ENCODE peak calls at places on chromosome 10, in seven cellular contexts. One of them, this sample, is unnamed.

GRCh38 chr10:20040012-20040411 is 223.8 kb downstream of the PLXDC2 start:
- DNase-seq in AG10803: no peak
- DNase-seq in GM12864: no peak
- DNase-seq in AG04450: no peak
- DNase-seq in coronary artery: no peak
- DNase-seq in lower leg skin: no peak
- DNase-seq in PC-3: no peak
- DNase-seq in this sample: no peak

GRCh38 chr10:43407148-43407575 is 1.8 kb downstream of the HNRNPF start:
- DNase-seq in AG10803: peak
- DNase-seq in GM12864: no peak
- DNase-seq in AG04450: no peak
- DNase-seq in coronary artery: no peak
- DNase-seq in lower leg skin: peak
- DNase-seq in PC-3: peak
- DNase-seq in this sample: peak

GRCh38 chr10:83274088-83274487 is 865.2 kb upstream of the GHITM start:
- DNase-seq in AG10803: peak
- DNase-seq in GM12864: no peak
- DNase-seq in AG04450: no peak
- DNase-seq in coronary artery: no peak
- DNase-seq in lower leg skin: no peak
- DNase-seq in PC-3: no peak
- DNase-seq in this sample: no peak

GRCh38 chr10:34169677-34170076 is 645.4 kb downstream of the PARD3 start:
- DNase-seq in AG10803: no peak
- DNase-seq in GM12864: no peak
- DNase-seq in AG04450: no peak
- DNase-seq in coronary artery: no peak
- DNase-seq in lower leg skin: no peak
- DNase-seq in PC-3: no peak
- DNase-seq in this sample: no peak

GRCh38 chr10:110214380-110214826 is 7.0 kb downstream of the MXI1 start:
- DNase-seq in AG10803: no peak
- DNase-seq in GM12864: no peak
- DNase-seq in AG04450: peak
- DNase-seq in coronary artery: no peak
- DNase-seq in lower leg skin: no peak
- DNase-seq in PC-3: no peak
- DNase-seq in this sample: no peak

GRCh38 chr10:116608683-116609594 is 11.8 kb upstream of the PNLIPRP2 start:
- DNase-seq in AG10803: no peak
- DNase-seq in GM12864: no peak
- DNase-seq in AG04450: no peak
- DNase-seq in coronary artery: no peak
- DNase-seq in lower leg skin: peak
- DNase-seq in PC-3: no peak
- DNase-seq in this sample: no peak

GRCh38 chr10:25047902-25048301 is 31.5 kb downstream of the THNSL1 start:
- DNase-seq in AG10803: peak
- DNase-seq in GM12864: no peak
- DNase-seq in AG04450: no peak
- DNase-seq in coronary artery: no peak
- DNase-seq in lower leg skin: no peak
- DNase-seq in PC-3: peak
- DNase-seq in this sample: peak

GRCh38 chr10:122281751-122282150 is 10.7 kb downstream of the BTBD16 start:
- DNase-seq in AG10803: no peak
- DNase-seq in GM12864: no peak
- DNase-seq in AG04450: no peak
- DNase-seq in coronary artery: no peak
- DNase-seq in lower leg skin: peak
- DNase-seq in PC-3: no peak
- DNase-seq in this sample: no peak

GRCh38 chr10:111234903-111235302 is 158.1 kb downstream of the ADRA2A start:
- DNase-seq in AG10803: no peak
- DNase-seq in GM12864: no peak
- DNase-seq in AG04450: no peak
- DNase-seq in coronary artery: no peak
- DNase-seq in lower leg skin: no peak
- DNase-seq in PC-3: no peak
- DNase-seq in this sample: no peak

GRCh38 chr10:43273543-43273942 is 6.7 kb upstream of the RASGEF1A start:
- DNase-seq in AG10803: no peak
- DNase-seq in GM12864: no peak
- DNase-seq in AG04450: no peak
- DNase-seq in coronary artery: peak
- DNase-seq in lower leg skin: peak
- DNase-seq in PC-3: no peak
- DNase-seq in this sample: no peak

GRCh38 chr10:99346247-99346646 is 17.1 kb downstream of the CNNM1 start:
- DNase-seq in AG10803: peak
- DNase-seq in GM12864: no peak
- DNase-seq in AG04450: peak
- DNase-seq in coronary artery: no peak
- DNase-seq in lower leg skin: no peak
- DNase-seq in PC-3: peak
- DNase-seq in this sample: no peak

GRCh38 chr10:68125770-68126169 is 16.5 kb downstream of the MYPN start:
- DNase-seq in AG10803: no peak
- DNase-seq in GM12864: no peak
- DNase-seq in AG04450: no peak
- DNase-seq in coronary artery: no peak
- DNase-seq in lower leg skin: no peak
- DNase-seq in PC-3: peak
- DNase-seq in this sample: no peak

GRCh38 chr10:52864459-52865106 is 92.0 kb upstream of the MBL2 start:
- DNase-seq in AG10803: peak
- DNase-seq in GM12864: no peak
- DNase-seq in AG04450: peak
- DNase-seq in coronary artery: no peak
- DNase-seq in lower leg skin: no peak
- DNase-seq in PC-3: peak
- DNase-seq in this sample: peak

GRCh38 chr10:63281967-63282366 is 148.8 kb downstream of the NRBF2 start:
- DNase-seq in AG10803: peak
- DNase-seq in GM12864: no peak
- DNase-seq in AG04450: no peak
- DNase-seq in coronary artery: no peak
- DNase-seq in lower leg skin: no peak
- DNase-seq in PC-3: no peak
- DNase-seq in this sample: no peak

GRCh38 chr10:133248334-133248715 is 10.7 kb downstream of the VENTX start:
- DNase-seq in AG10803: no peak
- DNase-seq in GM12864: no peak
- DNase-seq in AG04450: no peak
- DNase-seq in coronary artery: no peak
- DNase-seq in lower leg skin: no peak
- DNase-seq in PC-3: no peak
- DNase-seq in this sample: no peak

GRCh38 chr10:16408379-16408778 is 28.4 kb upstream of the PTER start:
- DNase-seq in AG10803: no peak
- DNase-seq in GM12864: no peak
- DNase-seq in AG04450: no peak
- DNase-seq in coronary artery: no peak
- DNase-seq in lower leg skin: no peak
- DNase-seq in PC-3: no peak
- DNase-seq in this sample: no peak

GRCh38 chr10:44333511-44333910 is 51.4 kb downstream of the CXCL12 start:
- DNase-seq in AG10803: no peak
- DNase-seq in GM12864: no peak
- DNase-seq in AG04450: no peak
- DNase-seq in coronary artery: peak
- DNase-seq in lower leg skin: peak
- DNase-seq in PC-3: no peak
- DNase-seq in this sample: no peak

GRCh38 chr10:30784521-30784895 is 155.0 kb upstream of the LYZL2 start:
- DNase-seq in AG10803: peak
- DNase-seq in GM12864: no peak
- DNase-seq in AG04450: no peak
- DNase-seq in coronary artery: no peak
- DNase-seq in lower leg skin: no peak
- DNase-seq in PC-3: no peak
- DNase-seq in this sample: no peak

GRCh38 chr10:101669181-101669580 is 25.8 kb downstream of the FBXW4 start:
- DNase-seq in AG10803: no peak
- DNase-seq in GM12864: no peak
- DNase-seq in AG04450: no peak
- DNase-seq in coronary artery: no peak
- DNase-seq in lower leg skin: no peak
- DNase-seq in PC-3: no peak
- DNase-seq in this sample: no peak

GRCh38 chr10:71999360-72000072 is 35.3 kb downstream of the CHST3 start:
- DNase-seq in AG10803: peak
- DNase-seq in GM12864: no peak
- DNase-seq in AG04450: no peak
- DNase-seq in coronary artery: peak
- DNase-seq in lower leg skin: peak
- DNase-seq in PC-3: no peak
- DNase-seq in this sample: peak

GRCh38 chr10:73117976-73118743 is 7.9 kb downstream of the NUDT13 start:
- DNase-seq in AG10803: no peak
- DNase-seq in GM12864: peak
- DNase-seq in AG04450: no peak
- DNase-seq in coronary artery: no peak
- DNase-seq in lower leg skin: no peak
- DNase-seq in PC-3: peak
- DNase-seq in this sample: peak

GRCh38 chr10:131758942-131759315 is 141.9 kb upstream of the PPP2R2D start:
- DNase-seq in AG10803: no peak
- DNase-seq in GM12864: no peak
- DNase-seq in AG04450: no peak
- DNase-seq in coronary artery: no peak
- DNase-seq in lower leg skin: no peak
- DNase-seq in PC-3: no peak
- DNase-seq in this sample: no peak

GRCh38 chr10:113627836-113628235 is 36.0 kb downstream of the NRAP start:
- DNase-seq in AG10803: no peak
- DNase-seq in GM12864: no peak
- DNase-seq in AG04450: no peak
- DNase-seq in coronary artery: no peak
- DNase-seq in lower leg skin: no peak
- DNase-seq in PC-3: no peak
- DNase-seq in this sample: no peak
- H3K4me3 ChIP-seq in AG10803: no peak
- H3K4me3 ChIP-seq in GM12864: no peak
- H3K4me3 ChIP-seq in AG04450: no peak
- H3K4me3 ChIP-seq in coronary artery: no peak
- H3K4me3 ChIP-seq in lower leg skin: no peak
- H3K4me3 ChIP-seq in PC-3: no peak
- H3K4me3 ChIP-seq in this sample: no peak

GRCh38 chr10:90125966-90126600 is 424.7 kb downstream of the KIF20B start:
- DNase-seq in AG10803: no peak
- DNase-seq in GM12864: no peak
- DNase-seq in AG04450: no peak
- DNase-seq in coronary artery: no peak
- DNase-seq in lower leg skin: no peak
- DNase-seq in PC-3: no peak
- DNase-seq in this sample: peak
- TF ChIP-seq CTCF in AG10803: no peak
- TF ChIP-seq CTCF in GM12864: no peak
- TF ChIP-seq CTCF in AG04450: no peak
- TF ChIP-seq CTCF in coronary artery: no peak
- TF ChIP-seq CTCF in lower leg skin: no peak
- TF ChIP-seq CTCF in PC-3: no peak
- TF ChIP-seq CTCF in this sample: no peak

GRCh38 chr10:5947471-5948207 is 29.7 kb downstream of the IL15RA start:
- DNase-seq in AG10803: no peak
- DNase-seq in GM12864: no peak
- DNase-seq in AG04450: no peak
- DNase-seq in coronary artery: no peak
- DNase-seq in lower leg skin: no peak
- DNase-seq in PC-3: no peak
- DNase-seq in this sample: no peak

GRCh38 chr10:5944389-5945202 is 32.7 kb downstream of the IL15RA start:
- DNase-seq in AG10803: peak
- DNase-seq in GM12864: no peak
- DNase-seq in AG04450: peak
- DNase-seq in coronary artery: peak
- DNase-seq in lower leg skin: peak
- DNase-seq in PC-3: peak
- DNase-seq in this sample: peak

GRCh38 chr10:5946786-5947185 is 30.6 kb downstream of the IL15RA start:
- DNase-seq in AG10803: no peak
- DNase-seq in GM12864: no peak
- DNase-seq in AG04450: no peak
- DNase-seq in coronary artery: no peak
- DNase-seq in lower leg skin: no peak
- DNase-seq in PC-3: no peak
- DNase-seq in this sample: no peak

GRCh38 chr10:5945203-5945534 is 32.2 kb downstream of the IL15RA start:
- DNase-seq in AG10803: no peak
- DNase-seq in GM12864: no peak
- DNase-seq in AG04450: no peak
- DNase-seq in coronary artery: no peak
- DNase-seq in lower leg skin: no peak
- DNase-seq in PC-3: no peak
- DNase-seq in this sample: no peak

DNA sequence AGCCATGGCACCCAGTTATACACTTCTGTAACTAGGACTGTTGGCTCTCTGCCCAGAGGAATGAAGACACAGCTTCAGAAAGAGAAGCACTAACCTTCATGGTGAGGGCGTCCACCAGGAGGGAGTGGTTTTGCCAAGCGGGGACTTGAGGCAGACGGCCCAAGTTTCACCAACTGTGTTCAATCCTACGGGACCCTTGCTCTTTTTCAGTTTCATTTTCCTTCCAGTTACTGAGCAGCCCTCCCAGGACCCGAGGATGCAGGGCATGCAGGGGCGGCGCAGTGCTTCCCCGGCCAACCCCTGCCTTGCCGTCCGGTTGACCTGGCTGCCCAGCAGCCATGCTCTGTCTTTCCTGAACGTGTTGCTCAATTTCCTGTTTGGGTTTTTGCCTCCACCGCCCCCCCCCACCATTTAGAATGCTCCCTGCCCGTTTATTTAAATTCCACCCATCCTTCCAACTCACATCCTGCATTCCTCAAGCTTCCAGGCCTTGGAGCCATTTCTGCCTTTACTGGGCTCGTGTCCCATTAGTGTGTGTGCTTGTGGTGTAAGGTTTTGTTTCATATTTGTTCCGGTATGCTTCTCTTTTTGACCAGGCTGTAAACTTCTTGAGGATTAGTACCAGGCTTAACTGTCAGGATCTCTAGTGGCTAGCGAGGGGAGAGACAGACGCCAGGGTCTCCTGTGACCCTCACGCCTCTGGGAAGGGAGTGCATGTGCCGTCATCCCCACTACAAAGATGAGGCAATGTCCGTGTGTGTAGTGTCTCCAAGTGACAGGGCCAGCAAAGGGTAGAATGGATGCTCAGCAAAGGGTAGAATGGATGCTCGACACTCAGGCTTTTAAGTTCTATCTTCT is 31.6 kb downstream of the IL15RA start:
- DNase-seq in AG10803: peak
- DNase-seq in GM12864: no peak
- DNase-seq in AG04450: peak
- DNase-seq in coronary artery: peak
- DNase-seq in lower leg skin: peak
- DNase-seq in PC-3: peak
- DNase-seq in this sample: peak
- H3K4me3 ChIP-seq in AG10803: peak
- H3K4me3 ChIP-seq in GM12864: no peak
- H3K4me3 ChIP-seq in AG04450: no peak
- H3K4me3 ChIP-seq in coronary artery: peak
- H3K4me3 ChIP-seq in lower leg skin: no peak
- H3K4me3 ChIP-seq in PC-3: no peak
- H3K4me3 ChIP-seq in this sample: no peak

GRCh38 chr10:79185796-79186374 is 117.1 kb downstream of the ZMIZ1 start:
- DNase-seq in AG10803: no peak
- DNase-seq in GM12864: no peak
- DNase-seq in AG04450: no peak
- DNase-seq in coronary artery: no peak
- DNase-seq in lower leg skin: no peak
- DNase-seq in PC-3: no peak
- DNase-seq in this sample: no peak
- TF ChIP-seq CTCF in AG10803: no peak
- TF ChIP-seq CTCF in GM12864: no peak
- TF ChIP-seq CTCF in AG04450: no peak
- TF ChIP-seq CTCF in coronary artery: no peak
- TF ChIP-seq CTCF in lower leg skin: no peak
- TF ChIP-seq CTCF in PC-3: no peak
- TF ChIP-seq CTCF in this sample: no peak

This sample was measured in brain microvascular endothelial cell.